ENCODE peak calls at places on chromosomes 6 and 20, in seven cellular contexts. U is naive thymus-derived CD8-positive, alpha-beta T cell; S is NT2/D1; J is HCEC 1CT; D is H54; C is D341Med; X is ovary. K is an unnamed sample.

GRCh38 chr6:132084811-132085509 is 133.8 kb upstream of the CCN2 start:
- DNase-seq in U (no peak), S (no peak), J (peak; percentile 94), D (no peak), C (no peak), X (no peak), K (no peak)

GRCh38 chr6:48016027-48016755 is 94.8 kb downstream of the PTCHD4 start:
- DNase-seq in U (no peak), S (no peak), J (no peak), D (no peak), C (no peak), X (no peak), K (no peak)

GRCh38 chr6:28943557-28944411 is 20.0 kb upstream of the TRIM27 start:
- DNase-seq in U (peak; percentile 71), S (peak; percentile 69), J (peak; percentile 63), D (no peak), C (peak; percentile 78), X (peak; percentile 64), K (peak; percentile 50)

GRCh38 chr20:46520976-46521579 is 7.7 kb upstream of the ZNF334 start:
- DNase-seq in U (peak; percentile 66), S (peak; percentile 83), J (peak; percentile 13), D (peak; percentile 28), C (peak; percentile 81), X (no peak), K (peak; percentile 41)

GRCh38 chr6:18509871-18510643 is 122.9 kb downstream of the RNF144B start:
- DNase-seq in U (no peak), S (no peak), J (no peak), D (no peak), C (no peak), X (no peak), K (no peak)

GRCh38 chr6:33314515-33314942 is 651 bp upstream of the TAPBP start:
- DNase-seq in U (peak; percentile 86), S (no peak), J (peak; percentile 69), D (peak; percentile 35), C (no peak), X (peak; percentile 85), K (peak; percentile 80)

GRCh38 chr20:25083141-25083772 is 1.3 kb upstream of the VSX1 start:
- DNase-seq in U (no peak), S (no peak), J (no peak), D (no peak), C (peak; percentile 57), X (no peak), K (no peak)

GRCh38 chr6:151485616-151486015 is 8.2 kb upstream of the CCDC170 start:
- DNase-seq in U (no peak), S (no peak), J (no peak), D (no peak), C (no peak), X (no peak), K (no peak)

GRCh38 chr6:163197839-163198238 is 216.7 kb upstream of the QKI start:
- DNase-seq in U (no peak), S (no peak), J (no peak), D (no peak), C (no peak), X (no peak), K (no peak)

GRCh38 chr6:139402935-139403386 is 28.5 kb upstream of the CITED2 start:
- DNase-seq in U (no peak), S (no peak), J (peak; percentile 90), D (no peak), C (no peak), X (no peak), K (no peak)

GRCh38 chr6:148997863-148998262 is 251.0 kb downstream of the UST start:
- DNase-seq in U (no peak), S (no peak), J (peak; percentile 82), D (no peak), C (no peak), X (no peak), K (no peak)

GRCh38 chr6:33118525-33119123 is 42.8 kb downstream of the HLA-DPB1 start:
- DNase-seq in U (no peak), S (no peak), J (peak; percentile 31), D (no peak), C (no peak), X (no peak), K (peak; percentile 68)

GRCh38 chr6:64289946-64290345 is 654.3 kb downstream of the PHF3 start:
- DNase-seq in U (no peak), S (no peak), J (no peak), D (no peak), C (no peak), X (no peak), K (no peak)

GRCh38 chr6:14799928-14800327 is 445.9 kb upstream of the JARID2 start:
- DNase-seq in U (no peak), S (no peak), J (peak; percentile 80), D (peak; percentile 54), C (peak; percentile 66), X (peak; percentile 80), K (peak; percentile 8)

GRCh38 chr6:8785223-8785622 is 349.9 kb upstream of the SLC35B3 start:
- DNase-seq in U (no peak), S (no peak), J (no peak), D (no peak), C (no peak), X (no peak), K (no peak)

GRCh38 chr20:24491043-24491756 is 21.8 kb downstream of the SYNDIG1 start:
- DNase-seq in U (no peak), S (no peak), J (no peak), D (no peak), C (no peak), X (no peak), K (no peak)